ENCODE peak calls at places on chromosomes 13 and 19, in six cellular contexts. O, D, S, R, G and M are unnamed samples.

GRCh38 chr19:35731353-35731752 is 10.9 kb downstream of the IGFLR1 start:
- DNase-seq in O (no peak), D (no peak), S (no peak), R (no peak), G (peak; percentile 2), M (no peak)

GRCh38 chr19:3471954-3472655 is 8.2 kb downstream of the SMIM24 start:
- DNase-seq in O (peak; percentile 87), D (no peak), S (no peak), R (peak; percentile 53), G (peak; percentile 8), M (no peak)

GRCh38 chr13:47287291-47287751 is 390.5 kb upstream of the HTR2A start:
- DNase-seq in O (no peak), D (peak; percentile 60), S (no peak), R (no peak), G (peak; percentile 78), M (peak; percentile 2)

GRCh38 chr13:107576430-107576829 is 638.9 kb downstream of the LIG4 start:
- DNase-seq in O (no peak), D (peak; percentile 33), S (no peak), R (no peak), G (peak; percentile 13), M (no peak)

GRCh38 chr13:31131470-31131961 is 30.2 kb downstream of the HSPH1 start:
- DNase-seq in O (no peak), D (no peak), S (no peak), R (no peak), G (no peak), M (no peak)

GRCh38 chr13:31050486-31051400 is 111.0 kb downstream of the HSPH1 start:
- DNase-seq in O (peak; percentile 38), D (peak; percentile 51), S (no peak), R (peak; percentile 20), G (peak; percentile 18), M (no peak)

GRCh38 chr19:45598267-45599011 is 3.6 kb downstream of the GPR4 start:
- DNase-seq in O (peak; percentile 50), D (peak; percentile 46), S (no peak), R (no peak), G (peak; percentile 13), M (no peak)

GRCh38 chr19:5805465-5806132 is 732 bp downstream of the NRTN start:
- DNase-seq in O (peak; percentile 91), D (peak; percentile 71), S (peak; percentile 92), R (peak; percentile 97), G (peak; percentile 82), M (peak; percentile 97)

GRCh38 chr19:4705413-4706131 is 18.1 kb downstream of the DPP9 start:
- DNase-seq in O (no peak), D (no peak), S (no peak), R (no peak), G (no peak), M (no peak)

GRCh38 chr13:113584870-113585671 is 518 bp downstream of the TFDP1 start:
- DNase-seq in O (peak; percentile 77), D (peak; percentile 36), S (no peak), R (peak; percentile 45), G (peak; percentile 11), M (peak; percentile 27)

GRCh38 chr13:96165840-96166239 is 75.9 kb downstream of the HS6ST3 start:
- DNase-seq in O (no peak), D (no peak), S (no peak), R (no peak), G (no peak), M (no peak)

GRCh38 chr19:46788968-46789338 is 559 bp upstream of the SLC1A5 start:
- DNase-seq in O (no peak), D (no peak), S (no peak), R (no peak), G (no peak), M (no peak)

GRCh38 chr13:109790951-109791605 is 4.7 kb upstream of the IRS2 start:
- DNase-seq in O (peak; percentile 69), D (peak; percentile 44), S (peak; percentile 56), R (peak; percentile 55), G (peak; percentile 58), M (peak; percentile 76)

GRCh38 chr13:27562457-27562856 is 57.9 kb downstream of the LNX2 start:
- DNase-seq in O (no peak), D (no peak), S (no peak), R (no peak), G (no peak), M (no peak)

GRCh38 chr19:3722443-3723109 is 14.4 kb downstream of the TJP3 start:
- DNase-seq in O (peak; percentile 59), D (no peak), S (peak; percentile 84), R (peak; percentile 74), G (peak; percentile 48), M (peak; percentile 94)

GRCh38 chr19:5953034-5953589 is 24.8 kb downstream of the RANBP3 start:
- DNase-seq in O (no peak), D (peak; percentile 32), S (no peak), R (no peak), G (no peak), M (no peak)

GRCh38 chr13:27622102-27622820 is 569 bp downstream of the POLR1D start:
- DNase-seq in O (peak; percentile 11), D (peak; percentile 62), S (peak; percentile 51), R (no peak), G (peak; percentile 5), M (no peak)

GRCh38 chr19:17555929-17556813 is 722 bp downstream of the COLGALT1 start:
- DNase-seq in O (peak; percentile 74), D (peak; percentile 78), S (peak; percentile 68), R (peak; percentile 55), G (peak; percentile 43), M (peak; percentile 81)

GRCh38 chr13:95784161-95784880 is 107.4 kb downstream of the DNAJC3 start:
- DNase-seq in O (no peak), D (peak; percentile 72), S (peak; percentile 56), R (no peak), G (peak; percentile 62), M (no peak)

GRCh38 chr13:49351871-49352270 is 92.0 kb downstream of the CAB39L start:
- DNase-seq in O (no peak), D (no peak), S (no peak), R (no peak), G (peak; percentile 48), M (no peak)

GRCh38 chr19:33849551-33850147 is 53.0 kb downstream of the KCTD15 start:
- DNase-seq in O (no peak), D (no peak), S (no peak), R (no peak), G (no peak), M (no peak)

GRCh38 chr13:111883571-111884343 is 183.2 kb upstream of the SOX1 start:
- DNase-seq in O (no peak), D (no peak), S (no peak), R (no peak), G (no peak), M (no peak)

DNA sequence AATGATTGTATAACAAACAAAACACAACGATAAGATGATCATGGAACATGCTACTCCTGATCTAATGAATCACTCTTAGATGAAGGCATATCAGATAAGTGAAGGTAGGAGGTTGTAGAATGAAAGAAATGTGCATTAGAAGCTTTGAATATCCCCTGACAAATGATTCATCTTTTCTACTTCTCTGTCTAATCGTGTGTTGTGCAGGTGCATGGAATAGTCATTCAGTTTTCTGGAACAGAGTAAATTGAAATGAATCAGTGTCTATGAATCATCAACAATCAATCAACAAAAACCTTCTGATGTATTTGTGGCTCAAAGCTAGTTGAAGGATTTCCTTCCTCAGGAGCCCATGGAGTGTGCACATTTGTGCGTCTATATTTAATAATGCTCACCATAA is 1290.4 kb upstream of the PCDH20 start:
- DNase-seq in O (no peak), D (no peak), S (no peak), R (no peak), G (peak; percentile 63), M (no peak)
- TF ChIP-seq EZH2phosphoT487 in O (no peak), D (no peak), S (no peak), R (no peak), G (no peak), M (no peak)

GRCh38 chr19:2273356-2274184 is 8.4 kb downstream of the PEAK3 start:
- DNase-seq in O (peak; percentile 95), D (peak; percentile 77), S (peak; percentile 85), R (peak; percentile 95), G (peak; percentile 66), M (peak; percentile 96)
- H4K20me1 ChIP-seq in O (peaks cover 59% of the 10 kb centered on the region), D (peaks cover 15% of the 10 kb centered on the region), S (peaks cover 56% of the 10 kb centered on the region), R (peaks cover 60% of the 10 kb centered on the region), G (peaks cover 36% of the 10 kb centered on the region), M (peaks cover 27% of the 10 kb centered on the region)

GRCh38 chr19:30170081-30170480 is 202.1 kb upstream of the ZNF536 start:
- DNase-seq in O (no peak), D (no peak), S (no peak), R (no peak), G (no peak), M (no peak)

GRCh38 chr19:30169196-30169900 is 202.8 kb upstream of the ZNF536 start:
- DNase-seq in O (no peak), D (no peak), S (no peak), R (no peak), G (no peak), M (no peak)

GRCh38 chr19:30171138-30171635 is 201.0 kb upstream of the ZNF536 start:
- DNase-seq in O (no peak), D (no peak), S (no peak), R (no peak), G (no peak), M (no peak)

GRCh38 chr19:30171795-30172642 is 200.2 kb upstream of the ZNF536 start:
- DNase-seq in O (no peak), D (no peak), S (no peak), R (no peak), G (no peak), M (no peak)

GRCh38 chr19:30170495-30171137 is 201.6 kb upstream of the ZNF536 start:
- DNase-seq in O (no peak), D (no peak), S (no peak), R (no peak), G (no peak), M (no peak)
- TF ChIP-seq EZH2phosphoT487 in O (no peak), D (no peak), S (no peak), R (no peak), G (no peak), M (no peak)

GRCh38 chr19:44002566-44003460 is at the start of gene ZNF230:
- DNase-seq in O (peak; percentile 81), D (peak; percentile 99), S (peak; percentile 96), R (peak; percentile 97), G (peak; percentile 93), M (peak; percentile 99)

GRCh38 chr19:44005968-44006367 is 3.2 kb downstream of the ZNF230 start:
- DNase-seq in O (no peak), D (peak; percentile 47), S (no peak), R (no peak), G (no peak), M (no peak)

GRCh38 chr19:44007473-44007872 is 4.7 kb downstream of the ZNF230 start:
- DNase-seq in O (no peak), D (no peak), S (no peak), R (no peak), G (no peak), M (no peak)

GRCh38 chr19:44002212-44002565 is 568 bp upstream of the ZNF230 start:
- DNase-seq in O (no peak), D (peak; percentile 34), S (no peak), R (no peak), G (no peak), M (no peak)

DNA sequence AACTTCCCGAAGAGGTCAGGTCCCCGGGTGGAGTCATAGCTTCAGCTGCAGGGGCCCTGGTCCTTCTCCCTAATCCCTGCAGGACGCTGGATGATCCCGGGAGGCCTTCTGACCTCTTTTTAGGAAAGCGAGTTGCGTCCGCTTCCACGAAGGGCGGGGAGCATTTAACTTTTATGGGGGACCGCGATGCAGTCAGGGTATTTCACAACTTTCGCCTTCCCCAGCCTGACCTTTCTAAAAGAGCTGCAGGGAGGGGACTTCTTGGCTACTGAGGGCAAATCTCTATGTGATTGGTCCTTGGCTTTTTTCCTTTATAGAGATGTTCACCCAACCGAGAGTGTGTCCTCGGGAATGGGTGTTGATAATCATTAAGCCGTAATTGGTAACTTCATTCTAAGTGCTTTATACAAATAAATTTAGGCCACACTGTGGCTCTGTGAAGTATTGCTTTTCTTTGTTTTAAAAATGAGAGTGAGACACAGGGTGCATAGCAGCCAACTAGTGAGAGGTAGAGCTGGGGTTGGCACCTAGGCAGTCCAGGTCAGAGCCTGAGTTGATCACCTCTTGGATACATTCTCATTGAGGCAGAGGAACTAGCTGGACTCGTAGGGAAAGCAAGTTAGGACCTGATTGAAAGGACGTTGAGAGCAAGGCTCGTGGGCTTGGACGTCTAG is 841 bp downstream of the ZNF230 start:
- DNase-seq in O (no peak), D (peak; percentile 51), S (peak; percentile 23), R (peak; percentile 33), G (no peak), M (peak; percentile 33)
- H4K20me1 ChIP-seq in O (no peaks in the 10 kb centered on the region), D (no peaks in the 10 kb centered on the region), S (no peaks in the 10 kb centered on the region), R (no peaks in the 10 kb centered on the region), G (no peaks in the 10 kb centered on the region), M (no peaks in the 10 kb centered on the region)